ENCODE peak calls at places on chromosomes 13 and 19, in five cellular contexts. O is mammary epithelial cell, B is right lobe of liver, U is WTC11, X is psoas muscle. M is an unnamed sample.

GRCh38 chr13:93249259-93249917 is 22.8 kb downstream of the GPC6 start:
- DNase-seq in U (no peak), B (no peak), X (no peak), O (peak; percentile 84), M (no peak)

GRCh38 chr19:46606681-46607440 is 5.7 kb downstream of the CALM3 start:
- DNase-seq in X (peak; percentile 30), U (peak; percentile 3), O (no peak), B (peak; percentile 55), M (peak; percentile 1)

GRCh38 chr19:53365899-53366493 is 491 bp downstream of the ZNF525 start:
- DNase-seq in X (peak; percentile 57), B (no peak), O (peak; percentile 57), U (peak; percentile 42), M (no peak)

GRCh38 chr13:99198630-99199029 is 2.0 kb upstream of the UBAC2 start:
- DNase-seq in X (no peak), U (no peak), O (peak; percentile 14), B (no peak), M (no peak)

GRCh38 chr19:24086974-24087595 is at the start of gene ZNF254:
- DNase-seq in U (peak; percentile 86), X (peak; percentile 90), B (peak; percentile 82), O (peak; percentile 91), M (peak; percentile 81)

GRCh38 chr19:55536951-55537740 is at the start of gene SBK2:
- DNase-seq in U (peak; percentile 96), O (no peak), X (no peak), B (no peak), M (no peak)

GRCh38 chr13:33251131-33251629 is 34.4 kb downstream of the STARD13 start:
- DNase-seq in O (peak; percentile 85), X (no peak), B (no peak), U (no peak), M (peak; percentile 47)

GRCh38 chr13:108044929-108045328 is 170.4 kb downstream of the LIG4 start:
- DNase-seq in X (no peak), B (no peak), U (no peak), O (no peak), M (no peak)

GRCh38 chr19:13058951-13059660 is 43.6 kb downstream of the LYL1 start:
- DNase-seq in O (no peak), U (no peak), X (no peak), B (no peak), M (no peak)

GRCh38 chr19:6297202-6297601 is 17.4 kb upstream of the MLLT1 start:
- DNase-seq in X (no peak), O (no peak), U (no peak), B (no peak), M (no peak)

GRCh38 chr19:41325640-41325946 is 15.6 kb downstream of the CCDC97 start:
- DNase-seq in U (no peak), X (no peak), B (no peak), O (no peak), M (no peak)

GRCh38 chr19:46383846-46384245 is 29.5 kb downstream of the CCDC8 start:
- DNase-seq in X (no peak), U (no peak), B (peak; percentile 37), O (no peak), M (no peak)

DNA sequence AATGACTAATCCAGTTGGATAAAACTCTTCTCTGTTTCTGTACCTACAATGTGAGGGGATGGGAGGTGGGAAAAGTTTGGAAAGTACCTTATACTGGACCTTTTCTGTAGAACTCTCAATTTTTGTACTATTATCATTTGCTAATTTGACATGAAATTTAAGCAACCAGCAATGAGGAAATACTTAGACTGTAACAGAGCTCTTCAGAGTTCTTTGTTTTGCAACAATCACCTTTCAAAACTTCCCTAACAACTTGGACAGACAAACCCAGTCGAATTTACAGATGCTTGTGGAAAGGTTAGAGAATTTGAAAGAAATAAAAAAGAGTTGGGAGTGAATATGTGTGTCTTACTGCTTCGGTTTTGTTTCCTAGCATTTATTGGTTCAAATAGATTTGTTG is 16.8 kb downstream of the KBTBD7 start:
- DNase-seq in U (no peak), O (no peak), X (no peak), B (no peak), M (no peak)
- TF ChIP-seq CTCF in U (no peak), O (no peak), X (no peak), B (no peak), M (no peak)

GRCh38 chr13:45446181-45446580 is 18.6 kb upstream of the COG3 start:
- DNase-seq in O (peak; percentile 66), B (no peak), U (no peak), X (no peak), M (no peak)

GRCh38 chr13:45439781-45440462 is 21.7 kb upstream of the SLC25A30 start:
- DNase-seq in U (no peak), O (no peak), B (no peak), X (no peak), M (no peak)

GRCh38 chr13:45439000-45439399 is 20.8 kb upstream of the SLC25A30 start:
- DNase-seq in B (no peak), X (no peak), O (no peak), U (no peak), M (no peak)

GRCh38 chr13:45445053-45445452 is 19.7 kb upstream of the COG3 start:
- DNase-seq in U (no peak), B (no peak), X (no peak), O (no peak), M (no peak)

DNA sequence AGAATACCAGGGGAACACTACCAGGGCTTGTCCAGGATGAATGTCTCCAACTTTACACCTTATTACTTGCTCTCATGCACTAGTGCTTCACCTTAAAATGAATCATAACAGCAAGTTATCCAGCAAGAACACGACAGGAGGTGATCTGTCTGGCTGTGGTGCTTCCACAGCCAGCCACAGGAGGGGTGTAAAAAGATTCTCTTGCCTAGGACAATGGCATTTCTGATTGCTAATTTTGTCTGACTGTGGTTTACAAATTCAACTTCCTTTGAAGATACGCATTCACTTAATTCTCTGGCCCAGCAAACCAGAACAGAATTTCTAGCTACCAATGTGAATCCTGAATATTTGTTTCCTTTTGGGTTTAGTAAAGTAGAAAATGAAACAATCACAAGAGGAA is 23.1 kb upstream of the COG3 start:
- DNase-seq in U (no peak), B (no peak), X (no peak), O (peak; percentile 79), M (peak; percentile 40)
- TF ChIP-seq CTCF in U (no peak), B (peak; percentile 40), X (peak; percentile 29), O (peak; percentile 60), M (peak; percentile 41)

DNA sequence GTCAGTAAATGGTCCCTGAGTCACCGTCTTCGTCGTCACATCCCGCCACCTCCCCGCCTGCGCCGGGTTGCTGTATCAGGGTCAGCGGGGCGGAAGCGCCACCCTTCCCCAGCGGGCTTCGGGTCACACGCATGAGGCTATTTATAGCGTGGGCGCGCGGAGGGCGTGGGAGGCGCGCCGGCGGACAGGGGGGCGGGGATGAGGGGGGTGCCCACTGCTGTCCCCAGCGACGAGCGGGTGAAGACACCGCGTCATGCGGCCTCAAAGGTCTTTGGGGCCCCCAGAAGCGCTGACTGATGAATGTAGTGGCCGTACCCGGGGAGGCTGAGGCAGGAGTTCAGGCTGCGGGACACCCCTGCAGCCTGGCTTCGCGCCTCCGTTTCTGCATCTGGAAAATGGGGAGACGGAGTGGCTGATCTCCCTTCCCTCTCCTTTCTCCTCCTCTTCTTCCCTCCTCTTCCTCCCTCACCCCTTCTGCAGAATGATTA is 7.9 kb downstream of the UNC13A start:
- DNase-seq in O (peak; percentile 37), U (peak; percentile 47), X (peak; percentile 86), B (peak; percentile 74), M (peak; percentile 89)
- TF ChIP-seq CTCF in O (no peak), U (no peak), X (no peak), B (no peak), M (no peak)

DNA sequence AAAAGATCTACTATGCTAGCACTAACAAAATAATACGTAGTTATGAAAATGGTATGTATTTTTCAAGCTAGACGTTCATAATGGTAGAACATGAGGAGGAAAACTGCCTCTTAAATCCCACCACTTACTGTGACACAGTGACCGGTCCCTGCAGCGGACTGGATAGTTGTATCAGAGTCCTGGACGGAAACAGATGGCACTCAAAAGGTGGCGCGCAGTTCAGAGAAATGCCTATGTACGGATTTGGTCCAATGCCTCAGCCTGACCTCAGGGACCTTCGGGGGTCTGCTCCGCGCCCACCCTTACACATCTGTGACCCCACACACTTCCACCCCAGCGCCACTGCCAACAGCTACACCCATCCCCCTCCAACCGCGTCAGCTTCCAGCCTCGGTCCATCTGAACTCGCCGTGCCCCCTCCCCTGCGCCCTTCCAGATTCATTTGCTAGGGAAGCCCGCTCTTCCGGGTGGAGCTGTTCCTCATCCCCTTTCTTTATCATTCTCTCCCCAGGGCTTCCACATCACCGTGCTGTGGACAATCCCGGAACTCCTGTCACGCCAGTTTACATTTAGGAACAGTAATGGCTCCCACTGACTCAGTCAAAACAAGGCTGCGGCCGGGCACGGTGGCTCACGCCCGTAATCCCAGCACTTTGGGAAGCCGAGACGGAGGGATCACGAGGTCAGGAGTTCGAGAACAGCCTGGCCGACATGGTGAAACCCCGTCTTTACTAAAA is 794 bp upstream of the LENG8 start:
- DNase-seq in X (peak; percentile 79), B (no peak), U (peak; percentile 46), O (peak; percentile 55), M (no peak)
- TF ChIP-seq CTCF in X (no peak), B (no peak), U (no peak), O (no peak), M (no peak)

DNA sequence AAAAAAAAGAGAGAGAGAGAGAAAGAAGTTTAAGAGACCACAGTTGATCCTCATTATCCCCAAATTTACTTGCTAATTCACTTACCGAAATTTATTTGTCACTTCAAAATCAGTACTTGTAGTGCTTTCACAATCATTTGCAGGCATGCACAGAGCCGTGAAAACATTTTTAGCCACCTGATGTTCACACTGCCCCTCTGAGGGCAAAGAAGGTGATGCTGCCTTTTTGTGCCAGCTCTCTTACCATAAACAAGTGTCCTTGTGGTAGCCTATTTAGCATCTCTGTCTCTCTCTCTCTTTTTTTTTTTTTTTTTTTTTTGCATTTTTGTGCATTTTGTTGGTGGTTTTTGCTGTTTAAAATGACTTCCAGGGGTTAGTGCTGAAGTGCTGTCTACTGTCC is 24.0 kb upstream of the CASP14 start:
- DNase-seq in B (no peak), X (no peak), U (peak; percentile 27), O (peak; percentile 28), M (peak; percentile 56)
- TF ChIP-seq CTCF in B (peak; percentile 7), X (no peak), U (no peak), O (peak; percentile 72), M (peak; percentile 44)

GRCh38 chr13:70357031-70357430 is 248.8 kb upstream of the KLHL1 start:
- DNase-seq in U (no peak), O (no peak), X (no peak), B (no peak), M (no peak)

GRCh38 chr13:70347947-70348620 is 239.8 kb upstream of the KLHL1 start:
- DNase-seq in X (no peak), O (no peak), B (no peak), U (no peak), M (no peak)

DNA sequence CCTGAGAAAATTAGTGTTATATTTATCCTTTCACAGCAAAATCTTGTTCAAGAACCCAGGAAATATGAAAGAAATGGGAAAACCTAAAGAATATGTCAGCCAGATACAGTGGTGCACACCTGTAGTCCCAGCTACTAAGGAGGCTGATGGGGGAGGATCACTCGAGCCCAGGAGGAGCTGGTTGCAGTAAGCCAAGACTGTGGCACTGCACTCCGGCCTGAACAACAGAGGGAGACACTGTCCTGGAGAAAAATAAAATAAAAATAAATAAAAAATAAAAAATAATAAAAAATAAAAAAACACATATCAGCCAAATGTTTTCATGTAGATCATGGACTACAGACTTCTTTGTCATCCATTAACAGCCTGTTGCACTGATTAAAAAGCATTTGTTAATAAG is 244.8 kb upstream of the KLHL1 start:
- DNase-seq in U (no peak), O (no peak), X (no peak), B (no peak), M (no peak)
- TF ChIP-seq CTCF in U (no peak), O (no peak), X (no peak), B (peak; percentile 44), M (no peak)